ENCODE peak calls at places on chromosome 17, in five cellular contexts. D, G, N, W and B are unnamed samples.

GRCh38 chr17:19260958-19261357 is 23.8 kb downstream of the EPN2 start:
- DNase-seq in D (peak; percentile 66), W (no peak), N (no peak), G (no peak), B (no peak)

GRCh38 chr17:80124351-80124981 is 22.5 kb downstream of the EIF4A3 start:
- DNase-seq in D (peak; percentile 28), N (peak; percentile 89), G (no peak), W (peak; percentile 89), B (peak; percentile 62)

GRCh38 chr17:56898874-56899273 is 15.0 kb downstream of the TRIM25 start:
- DNase-seq in N (no peak), G (peak; percentile 20), D (no peak), W (no peak), B (no peak)

GRCh38 chr17:28225271-28225670 is 93.7 kb upstream of the TMEM97 start:
- DNase-seq in D (no peak), N (no peak), G (no peak), W (no peak), B (no peak)

GRCh38 chr17:8225813-8226535 is 15.6 kb upstream of the AURKB start:
- DNase-seq in G (peak; percentile 71), D (peak; percentile 55), W (peak; percentile 76), N (no peak), B (peak; percentile 82)

GRCh38 chr17:44200478-44201155 is 933 bp upstream of the ATXN7L3 start:
- DNase-seq in W (no peak), N (no peak), D (no peak), G (no peak), B (no peak)

GRCh38 chr17:21028192-21028591 is 14.6 kb downstream of the USP22 start:
- DNase-seq in N (no peak), D (no peak), W (no peak), G (no peak), B (no peak)

GRCh38 chr17:81231766-81232581 is 6.9 kb downstream of the TEPSIN start:
- DNase-seq in W (no peak), D (no peak), N (no peak), G (no peak), B (no peak)

GRCh38 chr17:77240976-77241375 is 100.2 kb downstream of the SEC14L1 start:
- DNase-seq in W (no peak), G (no peak), N (no peak), D (no peak), B (no peak)

GRCh38 chr17:76442341-76443338 is 10.3 kb downstream of the UBE2O start:
- DNase-seq in G (no peak), D (peak; percentile 73), N (no peak), W (peak; percentile 55), B (no peak)

GRCh38 chr17:3418222-3418621 is 7.1 kb downstream of the OR3A3 start:
- DNase-seq in G (no peak), D (no peak), N (no peak), W (no peak), B (no peak)

GRCh38 chr17:47119746-47120520 is 69.2 kb downstream of the CDC27 start:
- DNase-seq in G (no peak), N (no peak), W (peak; percentile 51), D (peak; percentile 84), B (peak; percentile 71)

GRCh38 chr17:74738051-74738996 is 1.3 kb downstream of the RAB37 start:
- DNase-seq in N (no peak), G (no peak), W (peak; percentile 36), D (peak; percentile 49), B (no peak)

GRCh38 chr17:66491213-66491612 is 188.8 kb downstream of the PRKCA start:
- DNase-seq in N (no peak), D (no peak), G (no peak), W (no peak), B (no peak)

GRCh38 chr17:2336215-2337151 is at the start of gene TSR1:
- DNase-seq in D (peak; percentile 85), W (peak; percentile 90), G (peak; percentile 91), N (peak; percentile 89), B (peak; percentile 87)
- TF ChIP-seq CTCF in D (no peak), W (peak; percentile 22), G (no peak), N (peak; percentile 14), B (peak; percentile 35)

DNA sequence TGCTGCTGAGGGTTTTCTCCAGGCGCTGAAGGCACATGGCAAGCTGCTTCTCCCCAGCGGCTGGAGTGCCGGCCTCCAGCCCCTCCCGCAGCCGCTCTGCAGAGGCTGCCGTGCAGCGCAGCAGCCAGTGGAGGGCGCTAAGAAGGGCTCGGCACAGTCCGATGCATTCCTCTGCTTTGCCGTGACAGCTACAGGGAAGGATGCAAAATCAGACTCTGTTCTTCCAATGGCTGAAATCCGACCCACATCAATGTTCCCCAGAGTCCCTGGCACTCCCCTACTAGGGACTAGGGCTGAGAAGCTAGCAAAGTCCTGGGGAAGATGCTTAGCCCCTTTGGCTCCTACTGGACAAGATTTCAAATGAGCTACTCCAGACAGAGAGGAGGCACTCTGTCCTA is 19.0 kb downstream of the MED24 start:
- DNase-seq in N (no peak), G (peak; percentile 74), W (peak; percentile 61), D (no peak), B (peak; percentile 36)
- TF ChIP-seq CTCF in N (peak; percentile 40), G (peak; percentile 71), W (peak; percentile 83), D (peak; percentile 59), B (peak; percentile 61)

DNA sequence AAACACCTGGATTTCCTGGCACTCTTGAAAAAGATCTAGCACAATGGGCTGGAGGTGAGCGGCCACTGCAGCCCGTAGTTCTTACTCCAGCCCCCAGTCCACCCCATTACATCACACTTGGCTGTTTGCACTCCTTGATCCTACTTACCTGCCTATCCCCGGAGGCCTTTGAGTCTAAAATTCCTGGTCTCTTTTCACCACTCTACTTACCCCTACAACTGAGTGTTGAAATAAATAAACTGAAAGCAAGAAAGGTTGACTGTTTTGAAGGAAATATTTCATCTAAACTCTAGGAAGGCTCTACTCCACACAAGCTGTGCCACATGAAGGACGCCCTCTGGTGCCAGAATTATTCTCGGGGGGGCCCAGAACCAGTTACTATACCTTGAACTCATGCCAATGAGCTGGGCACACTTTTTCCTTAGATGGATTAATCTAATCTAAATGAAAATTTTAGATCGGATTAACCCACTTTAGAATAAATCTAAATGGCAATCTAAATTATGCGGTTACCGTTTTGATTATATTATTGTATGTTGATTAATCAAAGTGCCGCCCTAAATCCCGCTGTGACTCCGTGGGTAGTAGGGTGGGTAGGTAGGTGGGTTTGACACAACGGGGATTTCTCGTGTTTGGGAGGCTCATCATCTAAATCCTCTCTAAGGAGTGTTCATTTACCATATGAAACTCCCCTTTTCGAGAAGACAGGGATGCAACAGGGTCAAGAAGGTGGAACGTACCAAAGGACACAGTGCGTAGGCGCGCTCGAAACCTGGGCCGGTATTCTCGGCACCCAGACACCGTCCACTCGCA is 651 bp upstream of the EIF1 start:
- DNase-seq in N (peak; percentile 51), G (no peak), D (peak; percentile 46), W (peak; percentile 43), B (no peak)
- TF ChIP-seq CTCF in N (peak; percentile 69), G (no peak), D (peak; percentile 66), W (peak; percentile 18), B (peak; percentile 36)

GRCh38 chr17:49843774-49844350 is 4.0 kb downstream of the TAC4 start:
- DNase-seq in W (peak; percentile 30), G (no peak), D (peak; percentile 56), N (no peak), B (no peak)
- TF ChIP-seq CTCF in W (peak; percentile 55), G (no peak), D (peak; percentile 73), N (peak; percentile 63), B (peak; percentile 37)

GRCh38 chr17:41913798-41914197 is 5.0 kb downstream of the ACLY start:
- DNase-seq in W (no peak), D (no peak), G (no peak), N (no peak), B (no peak)

GRCh38 chr17:41915020-41915419 is 3.7 kb downstream of the ACLY start:
- DNase-seq in D (no peak), N (no peak), W (no peak), G (no peak), B (no peak)

GRCh38 chr17:41910701-41911391 is 7.9 kb downstream of the ACLY start:
- DNase-seq in G (no peak), N (no peak), W (peak; percentile 95), D (peak; percentile 91), B (peak; percentile 96)

GRCh38 chr17:41914358-41914766 is 4.4 kb downstream of the ACLY start:
- DNase-seq in N (no peak), G (no peak), D (no peak), W (no peak), B (no peak)

GRCh38 chr17:41912925-41913324 is 5.8 kb downstream of the ACLY start:
- DNase-seq in D (no peak), N (no peak), G (no peak), W (no peak), B (no peak)
- TF ChIP-seq CTCF in D (peak; percentile 9), N (no peak), G (no peak), W (peak; percentile 30), B (no peak)

GRCh38 chr17:45231481-45232116 is 9.9 kb downstream of the FMNL1 start:
- DNase-seq in D (peak; percentile 39), G (peak; percentile 49), N (no peak), W (no peak), B (no peak)
- TF ChIP-seq CTCF in D (peak; percentile 63), G (peak; percentile 25), N (peak; percentile 57), W (peak; percentile 35), B (peak; percentile 31)